ENCODE peak calls at places on chromosome 6, in five cellular contexts. O is cardiac muscle cell, E is mammary epithelial cell, B is H1, I is left ventricle myocardium inferior. U is an unnamed sample.

GRCh38 chr6:139820191-139820590 is 445.7 kb upstream of the CITED2 start:
- DNase-seq in O (peak; percentile 42), E (peak; percentile 8), B (no peak), I (no peak), U (no peak)

GRCh38 chr6:155157101-155157500 is 106.7 kb upstream of the CLDN20 start:
- DNase-seq in O (no peak), E (no peak), B (no peak), I (no peak), U (no peak)

GRCh38 chr6:112833546-112834215 is 486.6 kb downstream of the RFPL4B start:
- DNase-seq in O (peak; percentile 20), E (no peak), B (no peak), I (no peak), U (no peak)

GRCh38 chr6:912871-913663 is 220.1 kb upstream of the EXOC2 start:
- DNase-seq in O (peak; percentile 16), E (peak; percentile 7), B (no peak), I (no peak), U (no peak)

GRCh38 chr6:10175330-10175729 is 239.5 kb downstream of the TFAP2A start:
- DNase-seq in O (no peak), E (peak; percentile 27), B (no peak), I (no peak), U (no peak)

GRCh38 chr6:116456927-116457326 is 4.2 kb upstream of the CALHM6 start:
- DNase-seq in O (no peak), E (no peak), B (no peak), I (no peak), U (no peak)

GRCh38 chr6:170040115-170040500 is 250.8 kb downstream of the DLL1 start:
- DNase-seq in O (no peak), E (no peak), B (no peak), I (no peak), U (no peak)

GRCh38 chr6:155949256-155949655 is 493.6 kb upstream of the NOX3 start:
- DNase-seq in O (no peak), E (no peak), B (no peak), I (no peak), U (no peak)

GRCh38 chr6:12570461-12571030 is 146.0 kb upstream of the PHACTR1 start:
- DNase-seq in O (peak; percentile 63), E (peak; percentile 56), B (no peak), I (no peak), U (no peak)

GRCh38 chr6:21189721-21190120 is 403.8 kb upstream of the SOX4 start:
- DNase-seq in O (no peak), E (no peak), B (no peak), I (no peak), U (no peak)

GRCh38 chr6:84046755-84047154 is 13.2 kb downstream of the MRAP2 start:
- DNase-seq in O (no peak), E (no peak), B (no peak), I (no peak), U (no peak)

GRCh38 chr6:7721654-7722053 is 4.2 kb upstream of the BMP6 start:
- DNase-seq in O (peak; percentile 63), E (peak; percentile 26), B (no peak), I (no peak), U (no peak)

GRCh38 chr6:46465294-46466165 is 25.7 kb downstream of the RCAN2 start:
- DNase-seq in O (peak; percentile 16), E (peak; percentile 42), B (no peak), I (no peak), U (no peak)

GRCh38 chr6:137094411-137095008 is 49.7 kb upstream of the IL20RA start:
- DNase-seq in O (peak; percentile 85), E (peak; percentile 43), B (peak; percentile 65), I (peak; percentile 22), U (peak; percentile 46)

GRCh38 chr6:126204598-126204997 is 135.3 kb upstream of the CENPW start:
- DNase-seq in O (no peak), E (peak; percentile 12), B (no peak), I (no peak), U (no peak)

GRCh38 chr6:97440590-97441176 is 157.7 kb upstream of the MMS22L start:
- DNase-seq in O (peak; percentile 33), E (peak; percentile 17), B (no peak), I (no peak), U (peak; percentile 12)

GRCh38 chr6:36752187-36752885 is 54.7 kb downstream of the RAB44 start:
- DNase-seq in O (no peak), E (no peak), B (no peak), I (no peak), U (no peak)

GRCh38 chr6:105459049-105459448 is 56.2 kb upstream of the PREP start:
- DNase-seq in O (no peak), E (peak; percentile 65), B (no peak), I (no peak), U (no peak)

GRCh38 chr6:61210549-61210948 is 1075.5 kb downstream of the KHDRBS2 start:
- DNase-seq in O (no peak), E (no peak), B (no peak), I (no peak), U (no peak)

DNA sequence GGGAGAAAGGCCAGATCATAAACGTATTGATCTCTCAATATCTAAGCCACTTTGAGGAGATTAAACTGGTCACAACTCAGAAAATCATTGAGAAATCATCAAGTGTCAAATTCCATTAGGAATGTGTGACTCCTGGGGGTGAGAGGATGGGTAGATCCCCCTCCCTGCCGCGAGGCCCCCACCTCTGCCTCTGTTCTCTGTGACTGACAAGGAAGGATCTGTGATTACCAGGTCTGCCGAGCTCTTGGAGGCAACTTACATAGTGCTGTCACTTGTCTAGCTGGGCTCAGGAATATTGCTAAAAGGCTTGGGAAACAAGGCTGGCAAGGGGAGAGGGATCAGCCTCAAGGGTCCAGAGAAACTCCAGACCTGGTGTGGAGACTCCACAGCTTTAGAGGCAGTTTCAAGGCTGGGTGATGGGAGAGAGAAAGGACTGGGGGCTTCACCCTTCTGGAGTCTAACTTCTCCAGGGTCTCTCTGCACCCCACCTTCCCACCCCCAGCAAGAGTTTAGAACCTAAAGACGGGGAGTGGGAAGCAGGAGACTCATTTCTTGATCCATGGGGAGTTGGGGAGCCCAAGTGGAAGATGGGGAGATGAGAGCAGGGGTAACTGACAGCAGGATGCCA is 11.6 kb upstream of the ARMC12 start:
- DNase-seq in O (no peak), E (no peak), B (no peak), I (no peak), U (no peak)
- H3K4me1 ChIP-seq in O (peaks cover 45% of the 10 kb centered on the region), E (peaks cover 53% of the 10 kb centered on the region), B (peaks cover 30% of the 10 kb centered on the region), I (peaks cover 95% of the 10 kb centered on the region), U (peaks cover 35% of the 10 kb centered on the region)

GRCh38 chr6:109010703-109011102 is 83.9 kb downstream of the SESN1 start:
- DNase-seq in O (no peak), E (no peak), B (no peak), I (no peak), U (no peak)
- H3K4me1 ChIP-seq in O (peaks cover 24% of the 10 kb centered on the region), E (peaks cover 28% of the 10 kb centered on the region), B (no peaks in the 10 kb centered on the region), I (peaks cover 75% of the 10 kb centered on the region), U (peaks cover 15% of the 10 kb centered on the region)

GRCh38 chr6:44042261-44043035 is 84.8 kb downstream of the MRPL14 start:
- DNase-seq in O (no peak), E (no peak), B (no peak), I (no peak), U (no peak)
- H3K4me1 ChIP-seq in O (peaks cover 25% of the 10 kb centered on the region), E (peaks cover 60% of the 10 kb centered on the region), B (peaks cover 21% of the 10 kb centered on the region), I (peaks cover 39% of the 10 kb centered on the region), U (peaks cover 21% of the 10 kb centered on the region)

DNA sequence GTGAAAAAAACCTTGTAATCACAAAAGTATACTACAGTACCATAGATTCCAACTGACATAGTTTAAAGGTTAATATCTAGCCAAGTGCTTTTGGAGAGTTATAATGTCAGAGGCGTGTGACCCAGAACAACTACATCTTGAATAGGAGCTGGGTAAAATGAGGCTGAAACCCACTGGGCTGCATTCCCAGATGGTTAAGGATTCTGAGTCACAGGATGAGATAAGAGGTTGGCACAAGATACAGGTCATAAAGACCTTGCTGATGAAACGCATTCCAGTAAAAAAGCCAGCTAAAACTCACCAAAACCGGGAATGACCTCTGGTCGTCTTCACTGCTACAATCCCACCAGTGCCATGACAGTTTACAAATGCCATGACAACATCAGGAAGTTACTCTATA is 22.4 kb upstream of the KIAA0408 start:
- DNase-seq in O (peak; percentile 61), E (peak; percentile 18), B (no peak), I (no peak), U (no peak)
- H3K4me1 ChIP-seq in O (no peaks in the 10 kb centered on the region), E (no peaks in the 10 kb centered on the region), B (peaks cover 23% of the 10 kb centered on the region), I (no peaks in the 10 kb centered on the region), U (peaks cover 10% of the 10 kb centered on the region)

U was measured in Panc1.